ENCODE peak calls at places on chromosomes 5 and 9, in seven cellular contexts. E is GM23338, U is left ventricle myocardium inferior, R is HCT116, T is tibial nerve, S is brain microvascular endothelial cell, I is left lung. C is an unnamed sample. For H3K36me3, the result is how much of the 10 kb centered on the place peaks cover.

GRCh38 chr5:31776976-31777651 is 138.2 kb downstream of the PDZD2 start:
- DNase-seq in E (no peak), U (no peak), R (no peak), T (no peak), S (no peak), I (no peak), C (no peak)

GRCh38 chr9:38211002-38211401 is 142.0 kb upstream of the SHB start:
- DNase-seq in E (no peak), U (no peak), R (no peak), T (no peak), S (no peak), I (no peak), C (no peak)

GRCh38 chr9:105994970-105995369 is 300.6 kb downstream of the TMEM38B start:
- DNase-seq in E (no peak), U (no peak), R (no peak), T (no peak), S (peak), I (no peak), C (no peak)

GRCh38 chr5:159104058-159104651 is 4.4 kb upstream of the EBF1 start:
- DNase-seq in E (peak), U (no peak), R (no peak), T (peak), S (peak), I (no peak), C (no peak)

GRCh38 chr5:119453045-119453383 is 717 bp downstream of the HSD17B4 start:
- DNase-seq in E (no peak), U (no peak), R (no peak), T (no peak), S (peak), I (peak), C (no peak)

GRCh38 chr5:172901788-172902496 is 57.3 kb upstream of the RPL26L1 start:
- DNase-seq in E (peak), U (no peak), R (no peak), T (no peak), S (peak), I (no peak), C (peak)

GRCh38 chr5:73215525-73215890 is 42.5 kb downstream of the TMEM174 start:
- DNase-seq in E (no peak), U (no peak), R (no peak), T (no peak), S (no peak), I (no peak), C (no peak)

GRCh38 chr5:82183828-82184227 is 94.3 kb downstream of the RPS23 start:
- DNase-seq in E (no peak), U (no peak), R (no peak), T (no peak), S (no peak), I (no peak), C (no peak)

GRCh38 chr9:23117621-23118020 is 671.0 kb downstream of the DMRTA1 start:
- DNase-seq in E (no peak), U (no peak), R (no peak), T (no peak), S (peak), I (no peak), C (no peak)

GRCh38 chr9:19184144-19184917 is 46.2 kb upstream of the DENND4C start:
- DNase-seq in E (peak), U (peak), R (peak), T (peak), S (peak), I (peak), C (peak)

GRCh38 chr9:69768101-69768500 is 8.3 kb upstream of the PTAR1 start:
- DNase-seq in E (no peak), U (no peak), R (no peak), T (no peak), S (no peak), I (no peak), C (no peak)

GRCh38 chr9:93536874-93537273 is 39.5 kb upstream of the PHF2 start:
- DNase-seq in E (peak), U (no peak), R (no peak), T (no peak), S (no peak), I (no peak), C (no peak)

GRCh38 chr5:111486055-111486454 is 26.3 kb downstream of the STARD4 start:
- DNase-seq in E (no peak), U (no peak), R (no peak), T (no peak), S (no peak), I (no peak), C (no peak)

GRCh38 chr9:91192785-91193657 is 168.7 kb downstream of the AUH start:
- DNase-seq in E (peak), U (peak), R (peak), T (peak), S (peak), I (peak), C (peak)

GRCh38 chr9:131627326-131627845 is 82.1 kb downstream of the PRRT1B start:
- DNase-seq in E (no peak), U (no peak), R (no peak), T (no peak), S (peak), I (no peak), C (no peak)

GRCh38 chr5:78959767-78960166 is 25.3 kb downstream of the ARSB start:
- DNase-seq in E (no peak), U (no peak), R (no peak), T (no peak), S (no peak), I (no peak), C (no peak)

GRCh38 chr5:54360089-54360488 is 49.7 kb upstream of the ARL15 start:
- DNase-seq in E (peak), U (no peak), R (no peak), T (no peak), S (peak), I (no peak), C (no peak)

GRCh38 chr9:133534346-133535284 is at the start of gene ADAMTSL2:
- DNase-seq in E (peak), U (peak), R (no peak), T (no peak), S (no peak), I (peak), C (no peak)

GRCh38 chr5:150302301-150303069 is at the start of gene ARSI:
- DNase-seq in E (peak), U (peak), R (no peak), T (no peak), S (no peak), I (peak), C (no peak)

GRCh38 chr5:146520731-146521130 is 4.7 kb upstream of the GPR151 start:
- DNase-seq in E (no peak), U (no peak), R (peak), T (no peak), S (no peak), I (no peak), C (no peak)

GRCh38 chr9:26781906-26782305 is 110.7 kb downstream of the CAAP1 start:
- DNase-seq in E (no peak), U (no peak), R (no peak), T (no peak), S (no peak), I (no peak), C (no peak)

GRCh38 chr9:129333961-129334743 is 156.1 kb upstream of the IER5L start:
- DNase-seq in E (peak), U (peak), R (peak), T (peak), S (peak), I (peak), C (peak)

GRCh38 chr5:65530904-65531303 is 32.1 kb downstream of the CENPK start:
- DNase-seq in E (no peak), U (no peak), R (no peak), T (no peak), S (no peak), I (no peak), C (no peak)

GRCh38 chr5:65539827-65540226 is 23.1 kb downstream of the CENPK start:
- DNase-seq in E (no peak), U (no peak), R (no peak), T (no peak), S (no peak), I (no peak), C (no peak)

GRCh38 chr5:65535529-65535987 is 27.4 kb downstream of the CENPK start:
- DNase-seq in E (no peak), U (no peak), R (no peak), T (no peak), S (no peak), I (no peak), C (no peak)
- H3K4me3 ChIP-seq in E (no peak), U (no peak), R (no peak), T (no peak), S (no peak), I (no peak), C (no peak)

DNA sequence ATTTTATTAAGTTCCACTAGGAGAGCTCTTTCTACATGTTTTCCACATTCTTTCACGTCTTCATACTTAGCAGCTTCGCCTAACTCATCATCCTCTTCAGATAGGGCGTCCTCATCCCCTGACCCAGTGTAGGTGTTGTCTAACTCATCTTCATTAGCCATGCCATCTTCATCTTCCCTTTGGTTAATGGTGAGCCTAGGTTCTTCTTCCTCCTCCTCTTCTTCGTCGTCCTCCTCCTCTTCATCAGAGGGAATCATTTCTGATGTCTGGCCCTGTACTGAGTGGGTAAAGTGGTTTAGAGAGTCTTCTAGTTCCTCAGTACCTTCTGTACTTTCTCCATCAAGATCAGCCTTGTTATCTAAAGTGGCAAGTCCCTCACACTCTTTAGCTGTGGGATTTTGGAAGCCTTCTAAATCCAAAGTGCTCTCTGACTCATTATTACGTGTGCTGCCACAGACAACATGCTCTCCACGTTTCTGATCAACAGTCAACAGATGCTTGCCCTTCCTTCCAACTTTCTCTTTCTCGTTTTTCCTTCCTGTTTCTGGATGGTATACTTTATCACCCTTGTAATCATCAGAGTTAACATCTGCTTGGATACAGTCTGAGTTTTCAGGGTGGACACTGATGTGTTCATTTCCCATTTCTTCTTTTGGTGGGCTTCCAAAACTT is 31.1 kb downstream of the TUT7 start:
- DNase-seq in E (no peak), U (no peak), R (no peak), T (no peak), S (peak), I (no peak), C (peak)
- H3K36me3 ChIP-seq in E (under half), U (half or more), R (under half), T (under half), S (under half), I (under half), C (under half)

GRCh38 chr9:70924905-70925547 is 196.4 kb downstream of the TRPM3 start:
- DNase-seq in E (peak), U (no peak), R (peak), T (no peak), S (peak), I (no peak), C (no peak)
- TF ChIP-seq CTCF in E (peak), U (peak), R (peak), T (peak), S (peak), I (peak), C (peak)

DNA sequence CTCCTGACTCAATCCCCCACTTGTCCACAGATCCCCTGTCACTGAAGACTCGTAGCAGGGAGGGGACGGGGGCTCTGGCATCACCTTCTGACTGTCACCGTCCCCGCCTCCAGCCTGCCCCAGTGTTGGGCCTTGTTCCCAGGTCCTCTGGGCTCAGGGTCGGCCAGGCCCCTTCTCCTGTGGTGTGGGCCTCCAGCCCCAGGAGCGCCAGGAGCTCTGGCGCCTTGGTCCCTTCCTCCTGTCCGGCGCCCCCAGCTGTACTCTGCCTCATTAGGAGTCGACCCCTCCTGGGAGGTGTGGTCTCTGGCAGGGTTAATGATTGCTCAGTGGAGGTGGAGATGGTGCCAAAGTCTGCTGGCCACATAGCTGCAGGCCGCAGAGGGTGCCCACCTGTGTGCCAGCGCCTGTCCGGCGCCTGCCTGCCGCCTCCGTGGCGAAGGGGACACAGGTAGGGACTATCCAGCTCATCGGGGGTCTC is at the start of gene CDHR2:
- DNase-seq in E (no peak), U (no peak), R (no peak), T (no peak), S (no peak), I (no peak), C (no peak)
- H3K4me3 ChIP-seq in E (no peak), U (no peak), R (no peak), T (no peak), S (no peak), I (no peak), C (no peak)

DNA sequence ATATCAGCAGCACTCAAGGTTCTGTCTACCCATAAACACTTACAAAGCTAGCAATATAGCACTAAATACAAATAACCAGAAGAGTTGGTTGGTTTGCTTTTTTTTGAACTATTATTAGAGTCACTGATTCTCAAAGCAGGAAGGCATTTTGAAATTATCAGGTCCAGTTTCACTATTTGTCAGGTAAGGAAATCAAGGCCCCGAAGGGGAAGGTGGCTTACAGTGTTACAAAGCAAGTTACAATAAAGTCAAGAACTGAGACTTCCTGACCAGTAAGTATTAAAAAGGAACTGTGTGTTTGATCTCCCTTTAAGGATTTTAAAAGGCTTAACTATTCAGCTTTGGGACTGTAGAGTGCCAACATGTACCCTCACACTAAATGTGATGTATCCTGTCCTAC is 10.8 kb downstream of the C5orf15 start:
- DNase-seq in E (no peak), U (no peak), R (no peak), T (no peak), S (no peak), I (no peak), C (no peak)
- H3K36me3 ChIP-seq in E (under half), U (half or more), R (under half), T (under half), S (under half), I (under half), C (under half)

DNA sequence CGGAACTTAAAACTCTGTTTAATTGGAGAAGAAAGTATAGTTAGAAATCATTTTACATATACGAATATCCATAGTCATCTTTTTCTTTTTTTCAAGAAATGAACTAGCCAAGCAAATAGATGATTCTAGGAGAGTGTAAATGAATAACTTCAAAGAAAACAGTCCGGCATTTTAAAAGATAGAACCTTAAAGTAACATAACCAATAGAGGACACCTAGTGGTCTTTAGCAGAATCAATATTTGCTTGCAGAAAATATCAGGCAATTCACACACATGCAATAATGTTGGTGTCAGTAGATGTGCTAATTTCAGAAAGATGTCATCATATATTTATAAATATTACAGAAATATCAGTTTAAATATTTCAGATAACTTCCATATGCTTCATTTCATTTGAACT is 57.1 kb downstream of the HCN1 start:
- DNase-seq in E (peak), U (no peak), R (peak), T (no peak), S (no peak), I (no peak), C (no peak)
- TF ChIP-seq CTCF in E (peak), U (peak), R (peak), T (no peak), S (no peak), I (no peak), C (no peak)

DNA sequence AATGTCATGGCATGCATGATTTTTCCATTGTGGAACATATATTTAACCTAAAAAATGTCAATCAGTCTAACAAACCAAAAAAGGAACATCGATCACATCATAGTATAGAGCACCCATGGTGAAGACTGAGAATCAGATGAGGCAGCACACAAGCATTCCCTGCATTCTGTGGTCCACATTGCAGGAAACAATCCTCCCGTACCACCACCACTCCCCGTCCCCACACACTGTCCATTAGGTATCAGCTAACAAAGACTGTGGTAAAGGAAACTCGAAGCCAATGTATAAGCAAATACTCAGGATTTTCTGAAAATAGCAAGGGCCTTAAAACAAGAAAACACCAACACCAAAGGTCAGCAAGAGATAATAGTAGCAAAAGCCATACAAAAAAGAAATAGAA is 1104.4 kb upstream of the SEMA6A start:
- DNase-seq in E (no peak), U (no peak), R (no peak), T (no peak), S (no peak), I (no peak), C (no peak)
- H3K4me3 ChIP-seq in E (no peak), U (no peak), R (no peak), T (no peak), S (no peak), I (no peak), C (no peak)

C was measured in BJ.